ENCODE peak calls at places on chromosomes 7 and 10, in eight cellular contexts. Q is NCI-H1048; M is AG10803; L is aorta; W is psoas muscle; E is activated T-cell treated with anti-CD3 and anti-CD28 coated beads for 1 hour; K is GM13977; A is stimulated activated CD8-positive, alpha-beta memory T cell treated with anti-CD3 and anti-CD28 coated beads, Interleukin-12 subunit alpha, Interleukin-12 subunit beta, amount 100 ng/mL, for 4 hours. S is an unnamed sample.

GRCh38 chr7:98075801-98076200 is 30.9 kb upstream of the LMTK2 start:
- DNase-seq in Q (no peak), M (no peak), L (no peak), W (no peak), E (no peak), K (no peak), A (no peak), S (no peak)

GRCh38 chr10:63268139-63268797 is 135.1 kb downstream of the NRBF2 start:
- DNase-seq in Q (no peak), M (peak; percentile 25), L (no peak), W (no peak), E (no peak), K (no peak), A (no peak), S (no peak)

GRCh38 chr10:13420532-13421307 is 72.6 kb upstream of the SEPHS1 start:
- DNase-seq in Q (no peak), M (no peak), L (no peak), W (no peak), E (no peak), K (no peak), A (no peak), S (no peak)

GRCh38 chr7:49852619-49853462 is 79.4 kb downstream of the VWC2 start:
- DNase-seq in Q (peak; percentile 41), M (peak; percentile 61), L (no peak), W (no peak), E (no peak), K (peak; percentile 63), A (no peak), S (peak; percentile 31)

GRCh38 chr7:137074386-137075030 is 206.1 kb downstream of the CHRM2 start:
- DNase-seq in Q (no peak), M (peak; percentile 50), L (no peak), W (no peak), E (no peak), K (no peak), A (no peak), S (no peak)

GRCh38 chr7:137731436-137731835 is 115.3 kb downstream of the DGKI start:
- DNase-seq in Q (no peak), M (peak; percentile 54), L (no peak), W (no peak), E (no peak), K (no peak), A (no peak), S (no peak)

GRCh38 chr10:77513783-77514331 is 123.8 kb downstream of the KCNMA1 start:
- DNase-seq in Q (no peak), M (peak; percentile 92), L (peak; percentile 90), W (peak; percentile 93), E (no peak), K (no peak), A (no peak), S (peak; percentile 16)

GRCh38 chr10:131252586-131253276 is 58.8 kb downstream of the TCERG1L start:
- DNase-seq in Q (no peak), M (no peak), L (no peak), W (peak; percentile 42), E (no peak), K (no peak), A (no peak), S (no peak)

GRCh38 chr10:102261196-102261595 is 15.9 kb downstream of the GBF1 start:
- DNase-seq in Q (no peak), M (no peak), L (no peak), W (no peak), E (no peak), K (no peak), A (no peak), S (no peak)

GRCh38 chr7:100539436-100540006 is 518 bp downstream of the AGFG2 start:
- DNase-seq in Q (no peak), M (no peak), L (no peak), W (no peak), E (no peak), K (no peak), A (no peak), S (no peak)

GRCh38 chr7:5827755-5828154 is 46.3 kb upstream of the RNF216 start:
- DNase-seq in Q (no peak), M (no peak), L (peak; percentile 29), W (no peak), E (peak; percentile 28), K (peak; percentile 30), A (no peak), S (no peak)